ENCODE peak calls at places on chromosome 2, in six cellular contexts. E is testis, O is cardiac fibroblast, K is bronchial epithelial cell, F is iPS DF 6.9, A is small intestine. L is an unnamed sample.
A peak's percentile ranks its signal among the peaks of the same experiment; 100 is the strongest.

GRCh38 chr2:225764346-225764745 is 364.8 kb downstream of the NYAP2 start:
- DNase-seq in O (no peak), F (no peak), E (no peak), A (no peak), K (no peak), L (peak; percentile 55)

GRCh38 chr2:101307950-101308431 is 510 bp downstream of the RNF149 start:
- DNase-seq in F (no peak), K (no peak), O (peak; percentile 16), E (peak; percentile 20), A (peak; percentile 34), L (no peak)

GRCh38 chr2:59664946-59665345 is 888.5 kb downstream of the BCL11A start:
- DNase-seq in K (no peak), F (no peak), A (no peak), E (no peak), O (no peak), L (no peak)

GRCh38 chr2:12296915-12297314 is 419.8 kb upstream of the TRIB2 start:
- DNase-seq in K (no peak), E (no peak), F (no peak), A (no peak), O (no peak), L (no peak)

GRCh38 chr2:197183355-197183754 is 127.2 kb downstream of the ANKRD44 start:
- DNase-seq in K (peak; percentile 39), E (no peak), F (no peak), O (no peak), A (no peak), L (no peak)

GRCh38 chr2:85132834-85133637 is at the start of gene TCF7L1:
- DNase-seq in F (peak; percentile 61), A (peak; percentile 26), K (peak; percentile 63), O (peak; percentile 94), E (peak; percentile 84), L (peak; percentile 71)

GRCh38 chr2:197705912-197706838 is 1.0 kb downstream of the MARS2 start:
- DNase-seq in A (no peak), E (no peak), K (no peak), O (peak; percentile 16), F (no peak), L (no peak)

GRCh38 chr2:9373047-9373446 is 50.3 kb downstream of the ITGB1BP1 start:
- DNase-seq in K (no peak), E (no peak), F (no peak), O (no peak), A (no peak), L (no peak)

GRCh38 chr2:130869441-130870160 is 32.9 kb downstream of the ARHGEF4 start:
- DNase-seq in F (no peak), E (no peak), O (peak; percentile 6), A (no peak), K (peak; percentile 22), L (no peak)

GRCh38 chr2:129055242-129055641 is 736.6 kb upstream of the HS6ST1 start:
- DNase-seq in K (no peak), O (no peak), F (no peak), A (no peak), E (no peak), L (no peak)

DNA sequence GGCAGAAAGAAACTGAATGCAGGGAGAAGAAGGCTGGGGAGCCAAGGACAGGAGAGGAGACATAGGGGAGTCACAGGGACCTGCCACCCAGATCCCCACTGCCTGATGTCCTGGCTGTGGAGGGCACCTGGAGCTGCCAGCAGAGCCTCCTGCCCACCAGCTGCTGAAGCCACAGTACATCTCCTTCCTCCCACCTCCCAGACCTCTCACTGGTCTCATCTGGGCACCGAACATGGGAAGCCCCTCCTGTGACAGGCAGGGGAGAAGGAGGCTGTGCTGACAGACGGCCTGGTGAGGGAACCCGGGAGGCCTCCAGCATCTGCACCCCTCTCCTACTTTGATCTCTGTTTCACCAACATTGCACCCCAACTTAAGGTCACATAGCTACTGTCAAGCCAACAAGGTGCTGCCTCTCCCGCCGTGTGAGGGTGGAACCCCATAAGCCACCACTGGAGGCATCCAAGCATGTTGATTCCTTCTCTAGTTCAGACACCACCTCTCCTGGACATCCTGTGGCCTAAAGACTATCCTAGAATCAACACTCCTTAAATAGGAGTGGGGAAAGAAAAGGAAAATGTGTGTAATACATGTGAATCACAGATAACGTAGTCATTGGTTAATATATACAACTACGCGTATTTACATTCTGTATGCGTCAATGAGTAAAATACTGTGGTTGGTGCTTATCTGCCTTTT is 3.6 kb upstream of the RNPEPL1 start:
- DNase-seq in F (no peak), K (peak; percentile 80), E (peak; percentile 12), A (no peak), O (peak; percentile 18), L (no peak)
- H3K4me3 ChIP-seq in F (no peak overlapping the region), K (no peak overlapping the region), E (no peak overlapping the region), A (no peak overlapping the region), O (no peak overlapping the region), L (no peak overlapping the region)

DNA sequence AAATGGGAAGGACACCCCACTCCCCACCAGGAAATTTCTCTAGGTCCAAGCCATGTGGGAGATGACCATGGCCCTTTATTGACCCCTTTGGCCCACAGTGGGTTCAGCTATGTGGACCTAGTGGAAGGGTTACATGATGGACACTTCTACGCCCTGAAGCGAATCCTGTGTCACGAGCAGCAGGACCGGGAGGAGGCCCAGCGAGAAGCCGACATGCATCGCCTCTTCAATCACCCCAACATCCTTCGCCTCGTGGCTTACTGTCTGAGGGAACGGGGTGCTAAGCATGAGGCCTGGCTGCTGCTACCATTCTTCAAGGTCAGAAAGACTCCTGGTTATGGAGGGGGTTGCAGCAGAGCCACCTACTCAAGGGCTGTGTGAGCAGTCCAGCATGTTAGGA is 1.3 kb downstream of the STK16 start:
- DNase-seq in A (no peak), F (no peak), K (no peak), E (no peak), O (no peak), L (no peak)
- H3K4me3 ChIP-seq in A (no peak overlapping the region), F (no peak overlapping the region), K (no peak overlapping the region), E (no peak overlapping the region), O (no peak overlapping the region), L (no peak overlapping the region)

GRCh38 chr2:163467206-163467605 is 268.6 kb downstream of the FIGN start:
- DNase-seq in K (no peak), A (no peak), F (no peak), O (no peak), E (no peak), L (no peak)

GRCh38 chr2:163459986-163460385 is 275.8 kb downstream of the FIGN start:
- DNase-seq in F (no peak), E (no peak), O (no peak), A (no peak), K (no peak), L (no peak)

GRCh38 chr2:163466583-163466982 is 269.2 kb downstream of the FIGN start:
- DNase-seq in E (no peak), A (no peak), O (no peak), K (no peak), F (no peak), L (no peak)

GRCh38 chr2:163465440-163465839 is 270.4 kb downstream of the FIGN start:
- DNase-seq in K (no peak), O (peak; percentile 6), A (no peak), F (no peak), E (no peak), L (no peak)

DNA sequence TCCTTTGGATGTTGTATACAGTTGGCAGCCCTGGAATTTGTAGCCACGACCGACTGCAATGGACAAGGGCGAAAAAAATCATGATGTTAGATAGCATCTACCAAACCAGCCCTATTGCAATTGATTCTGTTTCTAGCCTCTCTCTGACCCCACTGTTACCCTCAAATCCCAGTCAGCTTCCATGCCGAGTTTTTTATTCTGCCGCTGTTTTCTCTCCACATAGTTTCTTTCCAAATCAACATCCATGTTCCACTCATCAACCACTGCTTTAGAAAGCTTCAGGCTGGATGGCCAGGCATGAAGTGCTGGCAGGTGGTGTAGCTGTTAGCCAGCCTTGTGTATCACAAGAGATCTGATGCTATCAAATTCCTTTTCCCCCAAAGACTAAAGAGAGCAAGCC is 272.8 kb downstream of the FIGN start:
- DNase-seq in E (no peak), O (no peak), F (no peak), K (no peak), A (no peak), L (no peak)
- H3K4me3 ChIP-seq in E (no peak overlapping the region), O (no peak overlapping the region), F (no peak overlapping the region), K (no peak overlapping the region), A (no peak overlapping the region), L (no peak overlapping the region)

GRCh38 chr2:233532971-233533370 is 33.6 kb downstream of the USP40 start:
- DNase-seq in F (no peak), A (no peak), O (no peak), K (no peak), E (no peak), L (no peak)
- H3K4me3 ChIP-seq in F (no peak overlapping the region), A (no peak overlapping the region), O (no peak overlapping the region), K (no peak overlapping the region), E (no peak overlapping the region), L (no peak overlapping the region)

DNA sequence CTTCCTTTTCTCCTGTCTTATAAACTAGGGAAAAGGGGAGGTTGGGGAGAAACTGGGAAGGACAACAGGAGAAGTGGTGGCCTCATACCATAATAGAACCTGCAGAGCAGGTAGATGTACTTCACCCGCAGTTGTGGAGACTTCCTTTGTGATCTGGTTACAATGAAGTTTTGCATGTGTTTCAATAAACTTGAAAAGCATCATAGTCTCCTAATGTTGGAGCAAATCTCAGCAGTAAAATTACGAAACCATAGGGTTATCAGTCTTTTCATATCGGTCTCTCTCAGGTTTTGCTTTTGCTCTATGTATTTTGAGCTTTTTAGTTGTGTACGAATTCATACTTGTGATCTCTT is 30.5 kb downstream of the ANO7 start:
- DNase-seq in K (no peak), E (no peak), O (no peak), A (no peak), F (no peak), L (no peak)
- H3K4me3 ChIP-seq in K (no peak overlapping the region), E (no peak overlapping the region), O (peak overlapping the region; percentile 56), A (no peak overlapping the region), F (no peak overlapping the region), L (peak overlapping the region; percentile 59)

GRCh38 chr2:96541753-96542152 is 5.2 kb downstream of the ARID5A start:
- DNase-seq in A (no peak), E (no peak), K (no peak), F (no peak), O (no peak), L (no peak)
- H3K4me3 ChIP-seq in A (no peak overlapping the region), E (no peak overlapping the region), K (no peak overlapping the region), F (no peak overlapping the region), O (no peak overlapping the region), L (no peak overlapping the region)

DNA sequence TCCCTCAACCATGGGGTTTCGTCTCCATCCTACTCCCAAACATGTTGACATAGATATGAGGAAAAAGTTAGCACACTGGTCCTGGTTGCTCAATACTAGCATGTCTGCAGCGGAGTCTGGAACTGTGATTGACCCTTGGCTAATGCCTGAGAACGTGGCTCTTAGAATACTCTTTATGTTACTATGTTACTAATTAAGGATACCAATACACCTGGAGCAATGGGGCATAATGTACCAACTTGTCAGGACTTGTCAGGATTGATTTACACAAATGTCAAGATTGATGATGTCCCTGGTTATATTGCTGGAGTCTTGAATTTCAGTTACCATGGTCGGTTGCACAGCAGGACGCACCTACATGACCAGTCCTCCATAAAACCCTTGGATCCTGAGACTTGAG is 810.9 kb downstream of the CPS1 start:
- DNase-seq in A (no peak), O (no peak), E (no peak), F (no peak), K (peak; percentile 87), L (no peak)
- H3K4me3 ChIP-seq in A (no peak overlapping the region), O (no peak overlapping the region), E (no peak overlapping the region), F (no peak overlapping the region), K (no peak overlapping the region), L (no peak overlapping the region)